ENCODE peak calls at places on chromosomes 5 and 9, in four cellular contexts. I, D, C and L are unnamed samples.
A peak's percentile ranks its signal among the peaks of the same experiment; 100 is the strongest.

GRCh38 chr5:40383719-40384651 is 295.7 kb upstream of the PTGER4 start:
- DNase-seq in D (peak; percentile 87), I (no peak), C (no peak), L (peak; percentile 41)

GRCh38 chr9:121708768-121709488 is 57.5 kb downstream of the DAB2IP start:
- DNase-seq in I (no peak), D (no peak), C (no peak), L (no peak)

GRCh38 chr5:68215888-68216736 is 556 bp downstream of the PIK3R1 start:
- DNase-seq in D (peak; percentile 48), I (peak; percentile 34), C (peak; percentile 80), L (no peak)

GRCh38 chr5:111111956-111112355 is 19.8 kb downstream of the WDR36 start:
- DNase-seq in D (no peak), I (no peak), C (no peak), L (no peak)

GRCh38 chr9:16459421-16460148 is 410.9 kb downstream of the BNC2 start:
- DNase-seq in I (no peak), D (peak; percentile 23), C (no peak), L (no peak)

GRCh38 chr5:14871573-14872069 is at the start of gene ANKH:
- DNase-seq in I (peak; percentile 45), D (peak; percentile 69), C (peak; percentile 89), L (peak; percentile 59)

GRCh38 chr5:109407913-109408312 is 1.9 kb downstream of the PJA2 start:
- DNase-seq in C (peak; percentile 35), I (no peak), D (no peak), L (no peak)

GRCh38 chr9:77575785-77576184 is 72.3 kb downstream of the GNA14 start:
- DNase-seq in C (peak; percentile 29), I (no peak), D (peak; percentile 16), L (peak; percentile 10)

GRCh38 chr5:5558102-5558501 is 135.6 kb downstream of the ICE1 start:
- DNase-seq in D (no peak), C (no peak), I (no peak), L (no peak)

GRCh38 chr5:82106806-82107205 is 135.0 kb downstream of the ATG10 start:
- DNase-seq in D (no peak), I (no peak), C (no peak), L (no peak)

GRCh38 chr5:1930880-1931589 is 48.3 kb upstream of the IRX4 start:
- DNase-seq in I (no peak), C (no peak), D (no peak), L (no peak)

GRCh38 chr9:76221423-76221822 is 172.8 kb downstream of the RFK start:
- DNase-seq in D (no peak), C (no peak), I (no peak), L (no peak)

GRCh38 chr5:42321800-42322199 is 101.4 kb upstream of the GHR start:
- DNase-seq in D (no peak), I (no peak), C (no peak), L (no peak)

GRCh38 chr5:96969401-96969800 is 33.5 kb downstream of the LNPEP start:
- DNase-seq in I (no peak), C (no peak), D (no peak), L (no peak)

GRCh38 chr9:93577045-93577939 is 908 bp downstream of the PHF2 start:
- DNase-seq in C (peak; percentile 49), D (no peak), I (peak; percentile 23), L (no peak)

GRCh38 chr5:80959768-80960442 is at the start of gene RASGRF2:
- DNase-seq in C (no peak), D (peak; percentile 44), I (no peak), L (peak; percentile 31)

GRCh38 chr9:93256878-93257807 is 73.2 kb downstream of the WNK2 start:
- DNase-seq in D (no peak), I (no peak), C (no peak), L (no peak)

GRCh38 chr9:133558191-133559126 is 24.0 kb downstream of the ADAMTSL2 start:
- DNase-seq in D (peak; percentile 85), C (peak; percentile 72), I (peak; percentile 44), L (peak; percentile 78)

GRCh38 chr9:36039696-36040095 is 3.0 kb downstream of the RECK start:
- DNase-seq in D (peak; percentile 65), C (no peak), I (no peak), L (peak; percentile 70)

GRCh38 chr9:3431890-3432289 is 93.9 kb downstream of the RFX3 start:
- DNase-seq in C (no peak), D (no peak), I (no peak), L (no peak)

GRCh38 chr9:91905958-91906585 is 44.0 kb downstream of the ROR2 start:
- DNase-seq in D (no peak), C (peak; percentile 40), I (peak; percentile 23), L (no peak)

GRCh38 chr5:172802585-172803176 is 31.4 kb upstream of the ERGIC1 start:
- DNase-seq in I (no peak), D (peak; percentile 83), C (no peak), L (peak; percentile 72)

GRCh38 chr5:153775923-153776322 is 262.8 kb downstream of the FAM114A2 start:
- DNase-seq in I (no peak), D (no peak), C (no peak), L (no peak)

GRCh38 chr5:87069974-87070608 is 197.6 kb upstream of the RASA1 start:
- DNase-seq in C (peak; percentile 48), I (no peak), D (peak; percentile 77), L (peak; percentile 51)

GRCh38 chr9:37486616-37487544 is 1.1 kb downstream of the POLR1E start:
- DNase-seq in C (no peak), I (no peak), D (peak; percentile 98), L (peak; percentile 96)

GRCh38 chr5:131160134-131160533 is 4.9 kb downstream of the HINT1 start:
- DNase-seq in D (no peak), C (no peak), I (no peak), L (no peak)

GRCh38 chr9:8188720-8189407 is 389.3 kb upstream of the DMAC1 start:
- DNase-seq in D (no peak), C (no peak), I (no peak), L (no peak)

GRCh38 chr5:56979968-56980367 is 28.0 kb upstream of the MIER3 start:
- DNase-seq in D (no peak), I (no peak), C (no peak), L (no peak)

GRCh38 chr9:13116292-13116691 is 163.2 kb downstream of the MPDZ start:
- DNase-seq in I (no peak), D (no peak), C (no peak), L (no peak)

GRCh38 chr9:98097836-98098235 is 21.2 kb downstream of the TRIM14 start:
- DNase-seq in I (no peak), D (no peak), C (peak; percentile 45), L (no peak)

GRCh38 chr9:133485531-133486260 is 6.8 kb upstream of the SLC2A6 start:
- DNase-seq in D (no peak), C (peak; percentile 84), I (no peak), L (no peak)

GRCh38 chr5:101977729-101978345 is 318.2 kb downstream of the SLCO4C1 start:
- DNase-seq in D (peak; percentile 13), I (peak; percentile 23), C (peak; percentile 50), L (peak; percentile 40)

GRCh38 chr5:32388429-32389111 is 56.0 kb downstream of the ZFR start:
- DNase-seq in D (peak; percentile 79), I (no peak), C (no peak), L (peak; percentile 44)

GRCh38 chr9:14214065-14214684 is 99.8 kb downstream of the NFIB start:
- DNase-seq in I (no peak), C (no peak), D (no peak), L (no peak)

GRCh38 chr5:147565524-147565923 is 55.7 kb upstream of the DPYSL3 start:
- DNase-seq in C (no peak), D (peak; percentile 81), I (peak; percentile 19), L (peak; percentile 95)

GRCh38 chr9:112063151-112063550 is 111.9 kb downstream of the SUSD1 start:
- DNase-seq in D (no peak), C (no peak), I (no peak), L (no peak)

GRCh38 chr9:133728856-133729645 is 9.1 kb downstream of the SARDH start:
- DNase-seq in I (no peak), C (no peak), D (no peak), L (no peak)

DNA sequence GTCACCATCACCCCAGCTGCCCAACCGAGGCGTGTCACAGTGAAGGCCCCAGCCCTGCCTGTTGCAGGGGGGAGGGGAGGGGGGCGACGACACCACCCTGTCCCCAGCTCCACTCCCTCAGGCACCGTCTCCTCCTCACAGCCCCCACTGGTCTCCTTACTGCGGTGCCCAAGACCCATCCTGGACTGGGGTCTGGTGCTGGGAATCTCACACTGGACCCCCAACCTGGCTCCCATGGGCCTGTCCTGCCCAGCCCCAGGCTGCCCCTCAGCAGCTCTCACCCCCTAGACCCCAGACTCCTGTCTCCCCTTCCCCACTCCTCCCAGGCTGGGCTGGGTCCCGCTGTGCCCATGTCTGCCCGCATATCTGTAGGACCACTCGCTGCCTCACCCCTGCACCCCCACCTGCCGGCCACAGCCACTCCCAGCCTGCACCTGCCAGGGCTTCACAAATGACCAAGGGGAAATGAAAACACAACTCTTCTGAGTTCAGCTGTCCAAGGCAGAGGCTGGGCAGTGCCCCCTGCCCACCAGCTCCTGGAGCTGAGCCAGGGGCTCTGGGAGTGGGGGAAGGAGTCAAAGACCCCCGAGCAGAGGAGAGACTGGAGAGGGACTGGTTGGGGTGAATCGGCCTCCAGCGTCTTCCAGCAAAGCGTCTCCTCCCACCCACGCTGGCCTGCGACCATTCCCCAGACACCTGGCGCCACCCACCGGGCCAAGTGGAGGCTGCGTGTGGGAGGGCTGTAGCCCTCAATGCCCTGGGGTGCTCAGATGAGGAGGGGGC is 32.6 kb upstream of the EGFL7 start:
- DNase-seq in I (no peak), D (peak; percentile 24), C (peak; percentile 48), L (no peak)
- H3K27ac ChIP-seq in I (no peak overlapping the region), D (no peak overlapping the region), C (no peak overlapping the region), L (no peak overlapping the region)

GRCh38 chr9:129748249-129748648 is 4.6 kb downstream of the PTGES start:
- DNase-seq in D (peak; percentile 34), I (no peak), C (no peak), L (peak; percentile 30)
- H3K4me2 ChIP-seq in D (no peak overlapping the region), I (peak overlapping the region; percentile 27), C (no peak overlapping the region), L (no peak overlapping the region)

GRCh38 chr5:156686816-156687215 is 163.3 kb upstream of the PPP1R2B start:
- DNase-seq in C (no peak), D (no peak), I (no peak), L (no peak)
- H3K27ac ChIP-seq in C (no peak overlapping the region), D (no peak overlapping the region), I (no peak overlapping the region), L (no peak overlapping the region)

GRCh38 chr9:82419827-82420486 is 431.4 kb downstream of the SPATA31D1 start:
- DNase-seq in D (no peak), C (no peak), I (no peak), L (no peak)

GRCh38 chr9:82423700-82424099 is 435.1 kb downstream of the SPATA31D1 start:
- DNase-seq in I (no peak), D (no peak), C (no peak), L (no peak)

GRCh38 chr9:82421498-82421897 is 432.9 kb downstream of the SPATA31D1 start:
- DNase-seq in D (no peak), C (no peak), I (no peak), L (no peak)

DNA sequence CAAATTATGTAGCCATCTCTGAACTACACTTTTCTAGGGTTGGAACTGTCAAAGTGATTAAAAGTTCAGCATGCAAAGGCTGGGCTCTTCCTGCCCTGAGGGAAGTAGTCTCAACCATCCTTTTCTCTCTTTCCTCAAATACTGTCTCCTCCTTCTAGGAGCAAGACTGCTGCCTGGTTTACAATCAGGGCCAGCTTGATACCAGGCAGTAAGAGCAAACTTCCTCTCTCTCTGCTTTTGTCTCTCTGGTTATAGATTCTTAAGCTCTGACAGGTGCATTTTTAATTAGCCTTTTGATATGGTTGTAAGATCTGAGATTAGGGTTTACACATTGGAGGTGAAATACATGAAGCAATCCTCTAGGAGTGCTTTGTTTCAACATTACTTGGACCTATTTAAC is 436.0 kb downstream of the SPATA31D1 start:
- DNase-seq in D (no peak), I (no peak), C (no peak), L (no peak)
- H3K4me2 ChIP-seq in D (no peak overlapping the region), I (no peak overlapping the region), C (no peak overlapping the region), L (no peak overlapping the region)